ENCODE peak calls at places on chromosomes 16 and 17, in five cellular contexts. T is bronchial epithelial cell, K is HCT116, J is Peyer's patch, Z is omental fat pad. P is an unnamed sample.

GRCh38 chr17:78131172-78132085 is 858 bp downstream of the TMC8 start:
- DNase-seq in J (peak), K (no peak), Z (no peak), T (no peak), P (peak)

GRCh38 chr16:3982216-3982615 is 101.7 kb upstream of the CREBBP start:
- DNase-seq in J (no peak), Z (no peak), K (no peak), T (no peak), P (no peak)

GRCh38 chr17:66548158-66548557 is 245.7 kb downstream of the PRKCA start:
- DNase-seq in T (no peak), Z (no peak), K (no peak), J (no peak), P (no peak)

GRCh38 chr17:77178586-77178985 is 37.8 kb downstream of the SEC14L1 start:
- DNase-seq in J (no peak), Z (no peak), K (no peak), T (no peak), P (no peak)

GRCh38 chr16:65833171-65833871 is 533.2 kb upstream of the CDH5 start:
- DNase-seq in J (no peak), K (no peak), T (peak), Z (no peak), P (no peak)

GRCh38 chr16:9441021-9441420 is 349.6 kb downstream of the HAPSTR1 start:
- DNase-seq in K (no peak), Z (no peak), J (no peak), T (no peak), P (no peak)

GRCh38 chr16:55257971-55258613 is 65.9 kb upstream of the IRX6 start:
- DNase-seq in J (peak), Z (peak), T (peak), K (peak), P (peak)

GRCh38 chr16:86951831-86952598 is 365.2 kb downstream of the C16orf95 start:
- DNase-seq in J (no peak), T (peak), Z (no peak), K (peak), P (no peak)

GRCh38 chr17:58317421-58318064 is 11.1 kb downstream of the TSPOAP1 start:
- DNase-seq in Z (no peak), T (peak), K (peak), J (peak), P (peak)

GRCh38 chr17:55160501-55160900 is 104.3 kb upstream of the HLF start:
- DNase-seq in J (no peak), T (no peak), K (no peak), Z (no peak), P (no peak)

GRCh38 chr17:9298776-9299295 is 276.8 kb downstream of the STX8 start:
- DNase-seq in T (no peak), J (no peak), K (no peak), Z (no peak), P (no peak)

GRCh38 chr17:65560628-65561371 is 648 bp downstream of the AXIN2 start:
- DNase-seq in T (peak), Z (peak), K (peak), J (peak), P (peak)

GRCh38 chr16:54780266-54780665 is 150.4 kb upstream of the IRX5 start:
- DNase-seq in Z (no peak), K (no peak), J (no peak), T (no peak), P (no peak)

GRCh38 chr17:77441130-77441920 is 300.6 kb downstream of the SEC14L1 start:
- DNase-seq in T (no peak), J (peak), Z (no peak), K (no peak), P (peak)

GRCh38 chr16:28924399-28924761 is 658 bp downstream of the RABEP2 start:
- DNase-seq in T (no peak), Z (no peak), K (no peak), J (no peak), P (no peak)

GRCh38 chr16:306911-307370 is 24.0 kb downstream of the PDIA2 start:
- DNase-seq in Z (no peak), J (no peak), T (no peak), K (no peak), P (no peak)

GRCh38 chr17:62093188-62094155 is 28.4 kb upstream of the MED13 start:
- DNase-seq in Z (no peak), K (peak), T (peak), J (no peak), P (peak)

GRCh38 chr17:51034800-51035199 is 85.9 kb downstream of the SPAG9 start:
- DNase-seq in Z (no peak), T (no peak), K (no peak), J (no peak), P (no peak)

DNA sequence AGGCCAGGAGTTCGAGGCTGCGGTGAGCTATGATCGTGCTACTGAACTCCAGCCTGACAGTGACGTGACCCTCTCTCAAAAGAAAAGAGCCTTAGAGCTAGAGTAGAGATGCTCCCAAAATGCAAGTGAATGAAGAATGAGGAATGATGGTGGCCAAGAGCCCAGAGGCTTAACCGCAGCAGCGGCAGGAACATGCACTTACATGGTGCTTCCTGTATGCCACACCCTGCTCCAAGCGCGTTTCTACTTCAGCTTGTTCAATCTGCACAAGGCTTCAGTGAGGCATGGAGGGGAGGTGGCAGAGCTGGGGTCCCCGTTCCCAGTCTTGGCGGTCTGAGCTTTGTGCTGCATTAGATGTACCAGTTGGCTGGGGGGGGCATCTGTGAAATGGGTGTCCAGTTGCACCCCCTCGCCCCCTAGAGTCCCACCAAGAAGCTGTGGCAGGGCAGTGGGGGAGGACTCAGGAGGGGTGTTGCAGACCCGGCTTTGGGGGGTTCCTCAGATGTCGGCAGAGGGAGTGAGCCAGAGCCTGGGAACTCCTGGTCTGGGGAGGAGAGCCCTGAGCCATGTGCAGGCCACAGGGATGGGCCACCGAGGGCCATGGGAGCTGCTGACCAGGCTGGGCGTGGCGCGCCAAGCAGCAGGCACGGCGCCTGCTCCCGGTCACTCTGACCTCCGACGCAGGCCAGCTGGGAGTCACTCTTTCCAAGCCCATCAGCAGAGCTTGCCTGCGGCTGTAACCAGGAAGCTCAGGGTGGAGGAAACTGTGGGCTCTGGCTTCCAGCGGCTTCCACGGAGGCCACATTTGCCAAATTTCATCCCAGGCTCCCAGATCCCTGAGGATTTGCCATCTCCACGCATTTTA is 260.1 kb downstream of the PARN start:
- DNase-seq in T (no peak), J (no peak), Z (no peak), K (no peak), P (no peak)
- TF ChIP-seq CTCF in T (no peak), J (no peak), Z (no peak), K (no peak), P (no peak)

GRCh38 chr16:51175081-51175480 is 24.0 kb upstream of the SALL1 start:
- DNase-seq in K (no peak), J (no peak), T (no peak), Z (no peak), P (no peak)

GRCh38 chr16:51181495-51181795 is 30.4 kb upstream of the SALL1 start:
- DNase-seq in T (no peak), K (no peak), J (no peak), Z (no peak), P (no peak)

GRCh38 chr16:51184702-51185433 is 33.8 kb upstream of the SALL1 start:
- DNase-seq in T (no peak), K (no peak), J (no peak), Z (no peak), P (no peak)

GRCh38 chr16:51180719-51181494 is 29.8 kb upstream of the SALL1 start:
- DNase-seq in K (no peak), J (no peak), T (no peak), Z (no peak), P (no peak)
- TF ChIP-seq CTCF in K (no peak), J (no peak), T (no peak), Z (no peak), P (no peak)

GRCh38 chr17:79174905-79175856 is 100.6 kb downstream of the ENGASE start:
- DNase-seq in T (peak), K (no peak), Z (no peak), J (no peak), P (no peak)
- TF ChIP-seq CTCF in T (no peak), K (no peak), Z (no peak), J (no peak), P (no peak)

GRCh38 chr17:1931759-1932579 is 93.2 kb downstream of the RTN4RL1 start:
- DNase-seq in J (no peak), T (peak), K (no peak), Z (no peak), P (no peak)
- TF ChIP-seq CTCF in J (no peak), T (no peak), K (no peak), Z (no peak), P (no peak)

DNA sequence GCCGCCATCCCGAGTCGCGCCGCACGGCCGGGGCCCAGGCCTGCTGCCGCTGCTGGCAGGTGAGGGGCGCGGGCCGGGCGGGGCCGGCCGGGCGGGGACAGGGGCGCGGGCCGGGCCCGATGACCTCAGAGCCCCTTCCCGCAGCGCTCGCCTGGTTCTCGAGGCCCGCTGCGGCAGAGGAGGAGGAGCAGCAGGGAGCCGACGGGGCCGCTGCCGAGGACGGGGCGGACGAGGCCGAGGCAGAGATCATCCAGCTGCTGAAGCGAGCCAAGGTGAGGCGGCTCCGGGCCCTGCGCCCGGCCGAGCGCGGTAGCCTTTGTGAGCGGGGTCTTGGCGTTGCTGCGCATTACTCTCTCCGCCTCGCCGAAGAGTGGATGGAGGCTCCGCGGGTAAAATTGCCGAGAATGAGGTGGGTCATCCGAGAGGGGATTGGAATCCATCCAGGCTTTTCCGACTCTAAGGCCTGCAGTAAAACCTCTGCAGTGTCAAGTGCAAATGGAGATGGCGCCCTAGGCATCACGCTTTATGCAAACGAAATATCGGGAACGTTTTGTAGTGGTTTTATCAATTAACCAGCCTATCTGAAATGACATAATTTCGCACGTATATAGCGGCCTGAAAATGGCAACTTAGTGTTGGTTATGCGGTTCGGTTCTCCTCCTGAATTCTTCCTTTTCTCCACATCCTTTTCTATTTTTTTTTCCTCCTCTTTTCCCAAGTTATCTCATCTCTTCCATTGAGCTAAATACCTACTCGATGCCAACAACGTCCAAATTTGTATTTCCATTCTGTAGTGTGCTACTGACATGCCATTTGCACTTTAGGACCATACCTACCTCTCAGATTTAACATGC is 577 bp downstream of the TTC19 start:
- DNase-seq in J (no peak), K (no peak), Z (no peak), T (no peak), P (no peak)
- TF ChIP-seq CTCF in J (no peak), K (no peak), Z (no peak), T (no peak), P (no peak)

P was measured in GM13977.